ENCODE peak calls at places on chromosomes 11 and 22, in four cellular contexts. One of them, this sample, is unnamed.

GRCh38 chr22:20868225-20868944 is 9.6 kb downstream of the SNAP29 start:
- DNase-seq in neural progenitor cell: no peak
- DNase-seq in K562: peak
- DNase-seq in kidney: peak
- DNase-seq in this sample: no peak

GRCh38 chr11:15605094-15605493 is 490.4 kb downstream of the INSC start:
- DNase-seq in neural progenitor cell: no peak
- DNase-seq in K562: no peak
- DNase-seq in kidney: no peak
- DNase-seq in this sample: no peak

GRCh38 chr11:217704-218103 is 10.2 kb downstream of the RIC8A start:
- DNase-seq in neural progenitor cell: no peak
- DNase-seq in K562: no peak
- DNase-seq in kidney: no peak
- DNase-seq in this sample: no peak

GRCh38 chr11:121478226-121478894 is 25.6 kb upstream of the SORL1-AS1 start:
- DNase-seq in neural progenitor cell: no peak
- DNase-seq in K562: no peak
- DNase-seq in kidney: no peak
- DNase-seq in this sample: no peak

GRCh38 chr11:45556851-45557707 is 108.3 kb downstream of the CHST1 start:
- DNase-seq in neural progenitor cell: no peak
- DNase-seq in K562: peak
- DNase-seq in kidney: no peak
- DNase-seq in this sample: no peak

GRCh38 chr11:71078482-71078881 is 173.9 kb downstream of the SHANK2 start:
- DNase-seq in neural progenitor cell: no peak
- DNase-seq in K562: no peak
- DNase-seq in kidney: no peak
- DNase-seq in this sample: no peak

GRCh38 chr11:79363861-79364378 is 76.9 kb downstream of the TENM4 start:
- DNase-seq in neural progenitor cell: no peak
- DNase-seq in K562: no peak
- DNase-seq in kidney: no peak
- DNase-seq in this sample: no peak

GRCh38 chr11:71948314-71949027 is 19.6 kb downstream of the RNF121 start:
- DNase-seq in neural progenitor cell: no peak
- DNase-seq in K562: peak
- DNase-seq in kidney: no peak
- DNase-seq in this sample: no peak

GRCh38 chr11:13595166-13595565 is 73.3 kb upstream of the FAR1 start:
- DNase-seq in neural progenitor cell: no peak
- DNase-seq in K562: no peak
- DNase-seq in kidney: no peak
- DNase-seq in this sample: no peak

GRCh38 chr22:21961886-21962654 is 9.4 kb upstream of the PPM1F start:
- DNase-seq in neural progenitor cell: no peak
- DNase-seq in K562: no peak
- DNase-seq in kidney: no peak
- DNase-seq in this sample: no peak

GRCh38 chr22:47171441-47172221 is 409.2 kb downstream of the TBC1D22A start:
- DNase-seq in neural progenitor cell: no peak
- DNase-seq in K562: no peak
- DNase-seq in kidney: peak
- DNase-seq in this sample: no peak

GRCh38 chr11:102849319-102849718 is 5.9 kb upstream of the MMP3 start:
- DNase-seq in neural progenitor cell: no peak
- DNase-seq in K562: no peak
- DNase-seq in kidney: no peak
- DNase-seq in this sample: no peak

GRCh38 chr11:120819437-120819836 is 204.5 kb upstream of the TBCEL start:
- DNase-seq in neural progenitor cell: no peak
- DNase-seq in K562: no peak
- DNase-seq in kidney: no peak
- DNase-seq in this sample: no peak

GRCh38 chr11:110356769-110357671 is 60.6 kb upstream of the RDX start:
- DNase-seq in neural progenitor cell: no peak
- DNase-seq in K562: no peak
- DNase-seq in kidney: no peak
- DNase-seq in this sample: no peak

GRCh38 chr11:47461876-47462275 is 12.9 kb upstream of the RAPSN start:
- DNase-seq in neural progenitor cell: no peak
- DNase-seq in K562: no peak
- DNase-seq in kidney: peak
- DNase-seq in this sample: no peak

GRCh38 chr22:30266445-30267381 is at the start of gene OSM:
- DNase-seq in neural progenitor cell: no peak
- DNase-seq in K562: no peak
- DNase-seq in kidney: peak
- DNase-seq in this sample: no peak

GRCh38 chr11:119144825-119145476 is 3.9 kb upstream of the ABCG4 start:
- DNase-seq in neural progenitor cell: peak
- DNase-seq in K562: peak
- DNase-seq in kidney: peak
- DNase-seq in this sample: peak

GRCh38 chr11:130560000-130560852 is 111.8 kb downstream of the ADAMTS15 start:
- DNase-seq in neural progenitor cell: no peak
- DNase-seq in K562: no peak
- DNase-seq in kidney: no peak
- DNase-seq in this sample: no peak

GRCh38 chr11:30113326-30113873 is 96.6 kb upstream of the KCNA4 start:
- DNase-seq in neural progenitor cell: no peak
- DNase-seq in K562: no peak
- DNase-seq in kidney: no peak
- DNase-seq in this sample: no peak

GRCh38 chr11:86617502-86617901 is 54.9 kb downstream of the ME3 start:
- DNase-seq in neural progenitor cell: no peak
- DNase-seq in K562: no peak
- DNase-seq in kidney: no peak
- DNase-seq in this sample: no peak

GRCh38 chr11:62472063-62472884 is 53.4 kb downstream of the SCGB1A1 start:
- DNase-seq in neural progenitor cell: no peak
- DNase-seq in K562: peak
- DNase-seq in kidney: no peak
- DNase-seq in this sample: peak

GRCh38 chr22:44574057-44574456 is 76.0 kb upstream of the RTL6 start:
- DNase-seq in neural progenitor cell: no peak
- DNase-seq in K562: no peak
- DNase-seq in kidney: no peak
- DNase-seq in this sample: no peak

GRCh38 chr11:61028135-61028729 is 56.8 kb downstream of the CD6 start:
- DNase-seq in neural progenitor cell: no peak
- DNase-seq in K562: no peak
- DNase-seq in kidney: no peak
- DNase-seq in this sample: no peak

GRCh38 chr11:12091957-12092558 is 18.3 kb upstream of the MICAL2 start:
- DNase-seq in neural progenitor cell: peak
- DNase-seq in K562: no peak
- DNase-seq in kidney: no peak
- DNase-seq in this sample: no peak

GRCh38 chr11:27328602-27329001 is 34.4 kb downstream of the CCDC34 start:
- DNase-seq in neural progenitor cell: no peak
- DNase-seq in K562: no peak
- DNase-seq in kidney: no peak
- DNase-seq in this sample: no peak

GRCh38 chr11:10561947-10562346 is 6.5 kb downstream of the LYVE1 start:
- DNase-seq in neural progenitor cell: no peak
- DNase-seq in K562: no peak
- DNase-seq in kidney: no peak
- DNase-seq in this sample: no peak

GRCh38 chr22:46010951-46011626 is 34.1 kb upstream of the WNT7B start:
- DNase-seq in neural progenitor cell: no peak
- DNase-seq in K562: no peak
- DNase-seq in kidney: peak
- DNase-seq in this sample: no peak

GRCh38 chr11:123560001-123560400 is 94.4 kb downstream of the SCN3B start:
- DNase-seq in neural progenitor cell: peak
- DNase-seq in K562: no peak
- DNase-seq in kidney: peak
- DNase-seq in this sample: peak

GRCh38 chr22:21038405-21038804 is 6.0 kb upstream of the SLC7A4 start:
- DNase-seq in neural progenitor cell: no peak
- DNase-seq in K562: no peak
- DNase-seq in kidney: no peak
- DNase-seq in this sample: no peak

GRCh38 chr11:103532133-103532788 is 423.0 kb downstream of the DYNC2H1 start:
- DNase-seq in neural progenitor cell: no peak
- DNase-seq in K562: no peak
- DNase-seq in kidney: no peak
- DNase-seq in this sample: no peak

GRCh38 chr11:110527146-110527545 is 97.4 kb downstream of the FDX1 start:
- DNase-seq in neural progenitor cell: no peak
- DNase-seq in K562: no peak
- DNase-seq in kidney: no peak
- DNase-seq in this sample: no peak

GRCh38 chr11:68425866-68426380 is 34.6 kb upstream of the PPP6R3 start:
- DNase-seq in neural progenitor cell: no peak
- DNase-seq in K562: no peak
- DNase-seq in kidney: no peak
- DNase-seq in this sample: no peak
- H3K9ac ChIP-seq in neural progenitor cell: no peak
- H3K9ac ChIP-seq in K562: no peak
- H3K9ac ChIP-seq in kidney: no peak
- H3K9ac ChIP-seq in this sample: no peak

GRCh38 chr22:35892192-35892591 is 136.4 kb downstream of the RBFOX2 start:
- DNase-seq in neural progenitor cell: no peak
- DNase-seq in K562: no peak
- DNase-seq in kidney: no peak
- DNase-seq in this sample: no peak

GRCh38 chr22:35894464-35894878 is 134.2 kb downstream of the RBFOX2 start:
- DNase-seq in neural progenitor cell: peak
- DNase-seq in K562: no peak
- DNase-seq in kidney: no peak
- DNase-seq in this sample: no peak

GRCh38 chr22:35891442-35891841 is 137.2 kb downstream of the RBFOX2 start:
- DNase-seq in neural progenitor cell: no peak
- DNase-seq in K562: no peak
- DNase-seq in kidney: no peak
- DNase-seq in this sample: peak

GRCh38 chr22:35894937-35895708 is 133.5 kb downstream of the RBFOX2 start:
- DNase-seq in neural progenitor cell: peak
- DNase-seq in K562: no peak
- DNase-seq in kidney: no peak
- DNase-seq in this sample: peak

GRCh38 chr22:35893698-35894097 is 134.9 kb downstream of the RBFOX2 start:
- DNase-seq in neural progenitor cell: no peak
- DNase-seq in K562: no peak
- DNase-seq in kidney: no peak
- DNase-seq in this sample: no peak
- H3K9ac ChIP-seq in neural progenitor cell: no peak
- H3K9ac ChIP-seq in K562: no peak
- H3K9ac ChIP-seq in kidney: no peak
- H3K9ac ChIP-seq in this sample: no peak

GRCh38 chr11:83150450-83150849 is 6.5 kb upstream of the PCF11 start:
- DNase-seq in neural progenitor cell: no peak
- DNase-seq in K562: no peak
- DNase-seq in kidney: no peak
- DNase-seq in this sample: no peak
- H3K9ac ChIP-seq in neural progenitor cell: no peak
- H3K9ac ChIP-seq in K562: no peak
- H3K9ac ChIP-seq in kidney: no peak
- H3K9ac ChIP-seq in this sample: no peak

GRCh38 chr11:33701302-33701701 is 676 bp upstream of the C11orf91 start:
- DNase-seq in neural progenitor cell: no peak
- DNase-seq in K562: no peak
- DNase-seq in kidney: no peak
- DNase-seq in this sample: no peak

GRCh38 chr11:33700425-33701271 is at the start of gene C11orf91:
- DNase-seq in neural progenitor cell: peak
- DNase-seq in K562: peak
- DNase-seq in kidney: peak
- DNase-seq in this sample: peak

GRCh38 chr11:33698921-33699320 is 1.7 kb downstream of the C11orf91 start:
- DNase-seq in neural progenitor cell: no peak
- DNase-seq in K562: no peak
- DNase-seq in kidney: no peak
- DNase-seq in this sample: no peak

GRCh38 chr11:33697997-33698396 is 2.6 kb downstream of the C11orf91 start:
- DNase-seq in neural progenitor cell: no peak
- DNase-seq in K562: no peak
- DNase-seq in kidney: no peak
- DNase-seq in this sample: no peak

GRCh38 chr11:33699515-33700424 is 856 bp downstream of the C11orf91 start:
- DNase-seq in neural progenitor cell: no peak
- DNase-seq in K562: peak
- DNase-seq in kidney: peak
- DNase-seq in this sample: no peak
- H3K9ac ChIP-seq in neural progenitor cell: no peak
- H3K9ac ChIP-seq in K562: no peak
- H3K9ac ChIP-seq in kidney: no peak
- H3K9ac ChIP-seq in this sample: peak

DNA sequence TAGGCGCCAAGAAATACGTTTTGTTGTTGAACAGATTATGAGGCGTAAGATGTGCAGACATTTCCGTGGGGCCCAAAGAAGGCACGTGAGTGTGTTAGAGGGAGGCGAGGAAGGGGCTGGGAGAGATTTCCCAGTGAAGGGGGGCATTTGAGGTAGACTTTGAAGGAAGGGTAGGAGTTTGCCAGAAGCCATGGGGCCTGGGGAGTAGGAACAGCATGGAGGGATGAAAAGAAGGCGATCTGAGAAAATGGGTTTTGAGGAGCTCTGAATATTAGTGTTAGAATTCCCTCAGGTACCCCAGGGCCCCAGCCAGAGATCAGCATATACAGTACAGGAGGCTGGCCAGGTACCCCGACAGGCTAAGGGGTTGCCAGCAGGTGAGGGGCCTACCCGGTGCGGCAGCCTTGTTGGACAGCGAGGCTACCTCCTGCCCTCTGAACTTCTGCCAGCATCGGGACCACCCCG is 414 bp upstream of the MIEF1 start:
- DNase-seq in neural progenitor cell: no peak
- DNase-seq in K562: no peak
- DNase-seq in kidney: no peak
- DNase-seq in this sample: no peak
- H3K9ac ChIP-seq in neural progenitor cell: no peak
- H3K9ac ChIP-seq in K562: peak
- H3K9ac ChIP-seq in kidney: peak
- H3K9ac ChIP-seq in this sample: no peak

GRCh38 chr22:42222140-42222539 is 48.3 kb downstream of the TCF20 start:
- DNase-seq in neural progenitor cell: no peak
- DNase-seq in K562: no peak
- DNase-seq in kidney: no peak
- DNase-seq in this sample: no peak

GRCh38 chr22:42217019-42217751 is 53.3 kb downstream of the TCF20 start:
- DNase-seq in neural progenitor cell: no peak
- DNase-seq in K562: no peak
- DNase-seq in kidney: no peak
- DNase-seq in this sample: no peak

GRCh38 chr22:42214625-42215415 is 55.6 kb downstream of the TCF20 start:
- DNase-seq in neural progenitor cell: peak
- DNase-seq in K562: no peak
- DNase-seq in kidney: peak
- DNase-seq in this sample: no peak

GRCh38 chr22:42217752-42218280 is 52.6 kb downstream of the TCF20 start:
- DNase-seq in neural progenitor cell: peak
- DNase-seq in K562: no peak
- DNase-seq in kidney: no peak
- DNase-seq in this sample: no peak
- H3K9ac ChIP-seq in neural progenitor cell: no peak
- H3K9ac ChIP-seq in K562: no peak
- H3K9ac ChIP-seq in kidney: no peak
- H3K9ac ChIP-seq in this sample: no peak

GRCh38 chr22:50309601-50309991 is 2.1 kb upstream of the PLXNB2 start:
- DNase-seq in neural progenitor cell: no peak
- DNase-seq in K562: no peak
- DNase-seq in kidney: peak
- DNase-seq in this sample: no peak
- H3K9ac ChIP-seq in neural progenitor cell: no peak
- H3K9ac ChIP-seq in K562: no peak
- H3K9ac ChIP-seq in kidney: no peak
- H3K9ac ChIP-seq in this sample: no peak

This sample was measured in SK-N-SH.